ENCODE peak calls at places on chromosomes 12 and 14, in eight cellular contexts. One of them, this sample, is unnamed.
A peak's percentile ranks its signal among the peaks of the same experiment; 100 is the strongest.

GRCh38 chr14:90397401-90398314 is 829 bp downstream of the CALM1 start:
- DNase-seq in HepG2: peak; percentile 34
- DNase-seq in germinal center: peak; percentile 75
- DNase-seq in endothelial cell: peak; percentile 50
- DNase-seq in left lung: peak; percentile 91
- DNase-seq in Daoy: peak; percentile 71
- DNase-seq in effector CD4-positive, alpha-beta T cell: peak; percentile 52
- DNase-seq in activated B cell treated with CpG ODN at 0.5 μM for 24 hours: peak; percentile 62
- DNase-seq in this sample: no peak

GRCh38 chr12:62259311-62259992 is 752 bp upstream of the USP15 start:
- DNase-seq in left lung: no peak
- DNase-seq in effector CD4-positive, alpha-beta T cell: peak; percentile 3
- DNase-seq in activated B cell treated with CpG ODN at 0.5 μM for 24 hours: no peak
- DNase-seq in endothelial cell: no peak
- DNase-seq in Daoy: no peak
- DNase-seq in HepG2: peak; percentile 37
- DNase-seq in germinal center: peak; percentile 3
- DNase-seq in this sample: no peak

GRCh38 chr14:81936902-81937301 is 403.2 kb upstream of the SEL1L start:
- DNase-seq in germinal center: no peak
- DNase-seq in endothelial cell: no peak
- DNase-seq in HepG2: no peak
- DNase-seq in activated B cell treated with CpG ODN at 0.5 μM for 24 hours: no peak
- DNase-seq in effector CD4-positive, alpha-beta T cell: no peak
- DNase-seq in left lung: no peak
- DNase-seq in Daoy: no peak
- DNase-seq in this sample: no peak

GRCh38 chr14:38016497-38016896 is 191.2 kb upstream of the SSTR1 start:
- DNase-seq in HepG2: peak; percentile 41
- DNase-seq in Daoy: no peak
- DNase-seq in germinal center: no peak
- DNase-seq in left lung: no peak
- DNase-seq in endothelial cell: no peak
- DNase-seq in activated B cell treated with CpG ODN at 0.5 μM for 24 hours: no peak
- DNase-seq in effector CD4-positive, alpha-beta T cell: no peak
- DNase-seq in this sample: no peak

GRCh38 chr12:52130695-52131094 is 51.2 kb downstream of the SMIM41 start:
- DNase-seq in germinal center: no peak
- DNase-seq in left lung: peak; percentile 38
- DNase-seq in HepG2: no peak
- DNase-seq in effector CD4-positive, alpha-beta T cell: no peak
- DNase-seq in endothelial cell: no peak
- DNase-seq in Daoy: no peak
- DNase-seq in activated B cell treated with CpG ODN at 0.5 μM for 24 hours: no peak
- DNase-seq in this sample: no peak

GRCh38 chr12:84937383-84937782 is 24.8 kb upstream of the SLC6A15 start:
- DNase-seq in effector CD4-positive, alpha-beta T cell: no peak
- DNase-seq in HepG2: no peak
- DNase-seq in Daoy: no peak
- DNase-seq in germinal center: no peak
- DNase-seq in endothelial cell: no peak
- DNase-seq in activated B cell treated with CpG ODN at 0.5 μM for 24 hours: no peak
- DNase-seq in left lung: no peak
- DNase-seq in this sample: no peak

GRCh38 chr14:99812096-99812750 is 19.0 kb downstream of the EML1 start:
- DNase-seq in left lung: no peak
- DNase-seq in endothelial cell: no peak
- DNase-seq in germinal center: no peak
- DNase-seq in HepG2: no peak
- DNase-seq in Daoy: no peak
- DNase-seq in effector CD4-positive, alpha-beta T cell: no peak
- DNase-seq in activated B cell treated with CpG ODN at 0.5 μM for 24 hours: no peak
- DNase-seq in this sample: no peak

GRCh38 chr12:53221203-53222076 is 10.6 kb downstream of the RARG start:
- DNase-seq in effector CD4-positive, alpha-beta T cell: peak; percentile 35
- DNase-seq in HepG2: peak; percentile 77
- DNase-seq in germinal center: peak; percentile 74
- DNase-seq in Daoy: peak; percentile 74
- DNase-seq in activated B cell treated with CpG ODN at 0.5 μM for 24 hours: peak; percentile 66
- DNase-seq in endothelial cell: peak; percentile 69
- DNase-seq in left lung: peak; percentile 95
- DNase-seq in this sample: no peak

GRCh38 chr12:2273288-2273687 is 220.5 kb downstream of the CACNA1C start:
- DNase-seq in activated B cell treated with CpG ODN at 0.5 μM for 24 hours: no peak
- DNase-seq in germinal center: no peak
- DNase-seq in Daoy: peak; percentile 29
- DNase-seq in effector CD4-positive, alpha-beta T cell: no peak
- DNase-seq in endothelial cell: no peak
- DNase-seq in HepG2: no peak
- DNase-seq in left lung: no peak
- DNase-seq in this sample: no peak

GRCh38 chr12:90827567-90827966 is 127.4 kb downstream of the CCER1 start:
- DNase-seq in Daoy: no peak
- DNase-seq in endothelial cell: no peak
- DNase-seq in effector CD4-positive, alpha-beta T cell: no peak
- DNase-seq in left lung: no peak
- DNase-seq in activated B cell treated with CpG ODN at 0.5 μM for 24 hours: no peak
- DNase-seq in HepG2: no peak
- DNase-seq in germinal center: no peak
- DNase-seq in this sample: no peak

GRCh38 chr12:30823140-30823669 is 68.5 kb upstream of the CAPRIN2 start:
- DNase-seq in HepG2: no peak
- DNase-seq in left lung: peak; percentile 87
- DNase-seq in endothelial cell: peak; percentile 64
- DNase-seq in activated B cell treated with CpG ODN at 0.5 μM for 24 hours: peak; percentile 23
- DNase-seq in effector CD4-positive, alpha-beta T cell: no peak
- DNase-seq in germinal center: peak; percentile 19
- DNase-seq in Daoy: no peak
- DNase-seq in this sample: no peak

GRCh38 chr12:127629066-127629820 is 637.7 kb upstream of the TMEM132C start:
- DNase-seq in Daoy: peak; percentile 54
- DNase-seq in endothelial cell: no peak
- DNase-seq in left lung: no peak
- DNase-seq in activated B cell treated with CpG ODN at 0.5 μM for 24 hours: no peak
- DNase-seq in effector CD4-positive, alpha-beta T cell: no peak
- DNase-seq in HepG2: no peak
- DNase-seq in germinal center: no peak
- DNase-seq in this sample: no peak

This sample was measured in SK-N-MC.